ENCODE peak calls at places on chromosome 16, in six cellular contexts. D is adrenal gland, X is uterus, M is lower leg skin, B is sigmoid colon, P is ovary. Q is an unnamed sample.

GRCh38 chr16:25264599-25264998 is 7.0 kb upstream of the ZKSCAN2 start:
- DNase-seq in D (no peak), X (no peak), M (no peak), B (no peak), P (no peak), Q (no peak)

GRCh38 chr16:11685844-11686618 is 17.8 kb downstream of the SNN start:
- DNase-seq in D (no peak), X (no peak), M (no peak), B (peak; percentile 53), P (no peak), Q (no peak)

GRCh38 chr16:9159839-9160550 is 68.6 kb downstream of the HAPSTR1 start:
- DNase-seq in D (peak; percentile 38), X (no peak), M (peak; percentile 37), B (no peak), P (no peak), Q (peak; percentile 44)

GRCh38 chr16:80366023-80366422 is 174.8 kb upstream of the DYNLRB2 start:
- DNase-seq in D (no peak), X (no peak), M (no peak), B (no peak), P (no peak), Q (no peak)

GRCh38 chr16:54099627-54100026 is 187.0 kb downstream of the IRX3 start:
- DNase-seq in D (no peak), X (no peak), M (no peak), B (no peak), P (no peak), Q (no peak)

GRCh38 chr16:12024429-12024828 is 47.9 kb downstream of the SNX29 start:
- DNase-seq in D (no peak), X (no peak), M (no peak), B (no peak), P (no peak), Q (no peak)

GRCh38 chr16:89330177-89330856 is 112.8 kb downstream of the ZNF778 start:
- DNase-seq in D (no peak), X (no peak), M (no peak), B (no peak), P (no peak), Q (no peak)

GRCh38 chr16:72501739-72502653 is 330.0 kb upstream of the PMFBP1 start:
- DNase-seq in D (peak; percentile 54), X (no peak), M (peak; percentile 15), B (no peak), P (peak; percentile 8), Q (peak; percentile 34)

GRCh38 chr16:15782573-15783365 is 74.1 kb downstream of the MYH11 start:
- DNase-seq in D (no peak), X (no peak), M (no peak), B (no peak), P (no peak), Q (no peak)

GRCh38 chr16:13866073-13866472 is 53.9 kb upstream of the ERCC4 start:
- DNase-seq in D (peak; percentile 85), X (peak; percentile 47), M (peak; percentile 15), B (peak; percentile 75), P (peak; percentile 81), Q (peak; percentile 70)

GRCh38 chr16:84308120-84308519 is 13.4 kb downstream of the WFDC1 start:
- DNase-seq in D (no peak), X (no peak), M (no peak), B (peak; percentile 87), P (peak; percentile 25), Q (no peak)

GRCh38 chr16:69724981-69725479 is 1.3 kb downstream of the NQO1 start:
- DNase-seq in D (peak; percentile 11), X (no peak), M (no peak), B (no peak), P (no peak), Q (no peak)

GRCh38 chr16:17448640-17449638 is 21.8 kb downstream of the XYLT1 start:
- DNase-seq in D (peak; percentile 27), X (no peak), M (no peak), B (no peak), P (no peak), Q (no peak)

GRCh38 chr16:89066746-89067145 is 26.9 kb upstream of the ACSF3 start:
- DNase-seq in D (no peak), X (no peak), M (no peak), B (no peak), P (no peak), Q (no peak)

DNA sequence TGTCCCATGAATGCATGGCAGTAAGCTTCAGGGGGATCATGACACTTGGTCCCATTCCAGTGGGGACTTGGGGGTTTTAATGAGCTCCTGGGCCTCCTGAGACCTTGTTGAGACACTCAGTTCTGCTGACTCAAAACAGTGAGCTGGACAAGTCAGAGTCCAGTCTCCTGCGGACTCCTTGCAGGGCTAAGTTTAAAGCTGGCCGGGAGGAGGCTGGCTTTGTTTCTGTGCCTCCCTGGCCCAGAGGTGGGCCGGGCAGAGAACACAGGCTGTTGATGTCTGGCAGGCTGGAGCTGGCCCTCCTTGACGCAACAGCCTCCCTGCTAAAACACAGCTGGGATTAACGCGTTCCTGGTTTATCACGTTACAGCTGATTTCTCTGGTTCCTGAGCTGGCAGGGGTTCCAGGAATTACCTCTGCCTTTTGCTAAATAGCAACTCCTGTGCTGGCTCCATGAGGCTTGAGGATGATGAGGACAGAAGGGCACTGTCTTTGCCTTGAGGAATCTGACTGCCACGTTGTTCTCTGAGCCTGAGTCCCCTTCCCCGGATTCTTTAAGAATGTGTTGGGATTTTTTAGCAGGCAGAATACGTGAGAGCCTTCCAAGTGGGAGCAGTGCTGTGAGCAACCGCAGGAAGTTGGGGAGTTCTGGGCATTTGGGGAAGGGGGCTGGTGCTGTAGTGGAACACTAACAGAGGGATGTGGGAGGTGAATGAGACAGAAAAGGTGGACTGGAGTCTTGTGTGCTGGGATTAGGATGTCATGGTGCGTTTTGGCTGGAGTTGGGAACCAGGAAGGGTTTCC is 2.0 kb downstream of the GPT2 start:
- DNase-seq in D (no peak), X (no peak), M (no peak), B (no peak), P (peak; percentile 28), Q (peak; percentile 79)
- TF ChIP-seq POLR2A in D (no peak), X (no peak), M (no peak), B (no peak), P (no peak), Q (peak; percentile 24)

DNA sequence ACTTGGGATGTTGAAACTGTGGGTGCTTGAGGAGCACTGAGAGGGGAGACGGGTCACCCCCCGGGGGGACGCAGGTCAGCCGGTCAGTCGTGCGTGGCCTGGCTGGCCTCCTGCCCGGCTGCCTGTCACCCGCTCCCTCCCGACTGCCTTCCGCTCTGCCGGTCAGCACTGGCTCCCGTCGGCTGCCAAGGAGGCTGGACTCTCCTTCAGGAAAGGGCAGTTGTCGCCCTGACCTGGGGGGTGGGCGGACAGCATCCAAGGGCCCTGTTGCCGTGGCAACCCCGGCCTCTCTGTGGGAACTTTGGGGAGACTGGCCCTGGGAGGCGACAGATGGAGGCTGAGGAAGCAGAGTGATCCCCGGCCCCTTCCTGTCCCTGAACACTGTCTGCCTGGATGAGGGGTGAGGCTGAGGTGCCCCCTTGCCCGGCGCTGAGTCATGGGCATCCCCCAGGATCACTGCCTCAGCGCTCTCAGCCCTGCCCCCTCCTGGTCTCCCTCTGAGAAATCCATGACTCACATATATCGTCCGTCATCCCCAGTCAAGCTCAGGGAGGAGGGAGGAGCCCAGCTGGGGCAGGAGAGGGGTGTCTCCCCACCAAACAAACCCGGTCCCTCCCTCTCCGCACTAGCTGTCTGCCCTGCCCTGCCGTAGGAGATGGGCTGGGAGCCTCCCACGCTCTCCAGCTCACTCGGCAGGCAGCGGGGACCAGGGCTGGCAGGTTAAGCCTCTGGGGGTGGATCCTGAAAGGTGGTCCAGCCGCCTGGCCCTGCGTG is at the start of gene ADGRG1:
- DNase-seq in D (peak; percentile 94), X (peak; percentile 92), M (peak; percentile 76), B (peak; percentile 81), P (no peak), Q (peak; percentile 70)
- TF ChIP-seq POLR2A in D (peak; percentile 60), X (peak; percentile 70), M (no peak), B (peak; percentile 32), P (no peak), Q (peak; percentile 81)

GRCh38 chr16:31188450-31189411 is 8.8 kb downstream of the FUS start:
- DNase-seq in D (no peak), X (no peak), M (no peak), B (no peak), P (no peak), Q (no peak)
- TF ChIP-seq POLR2A in D (no peak), X (no peak), M (no peak), B (no peak), P (no peak), Q (no peak)

DNA sequence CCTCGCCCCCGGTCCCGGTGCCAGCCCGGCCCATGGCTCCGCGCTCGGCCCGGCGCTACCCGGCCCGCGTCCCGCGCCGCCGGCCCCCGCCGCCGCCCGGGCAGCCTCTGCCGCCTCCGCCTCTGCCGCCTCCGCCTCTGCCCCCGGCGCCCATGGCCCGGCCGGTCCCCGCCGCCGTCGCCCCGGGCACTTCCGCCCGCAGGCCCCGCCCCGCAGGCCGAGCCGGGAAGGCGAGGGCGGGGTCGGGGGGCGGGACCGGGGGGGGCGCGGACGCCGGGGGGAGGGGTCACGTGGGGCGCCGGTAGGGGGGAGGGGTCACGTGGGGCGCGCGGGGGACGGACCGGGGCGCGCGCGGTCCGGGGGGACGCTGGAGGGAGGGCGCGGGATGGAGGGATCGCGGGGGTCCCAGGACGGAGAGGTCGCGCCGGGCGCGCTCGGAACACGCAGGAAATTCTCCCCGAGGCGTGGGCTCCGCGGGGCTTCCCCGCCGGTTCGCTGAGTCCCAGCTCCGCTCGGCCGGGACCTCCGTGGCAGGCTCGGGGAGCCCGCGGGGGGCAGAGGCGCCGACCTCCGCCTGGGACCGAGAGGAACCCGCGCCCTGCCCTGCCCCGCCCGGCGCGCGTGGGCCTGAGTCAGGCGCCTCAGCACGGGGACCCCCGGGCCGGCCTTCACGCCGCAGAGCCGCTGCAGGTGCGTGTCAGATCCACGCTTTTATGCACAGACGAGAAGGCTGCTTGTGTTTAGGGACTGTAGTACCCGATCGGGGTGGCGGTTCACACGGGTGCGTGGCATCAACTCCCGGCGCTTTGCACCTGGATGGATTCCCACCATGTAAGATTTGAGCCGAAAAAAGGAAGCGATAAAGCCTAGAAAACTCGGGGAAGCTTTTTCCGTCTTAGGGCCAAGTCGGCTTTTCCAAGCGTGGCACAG is at the start of gene PGAP6:
- DNase-seq in D (no peak), X (peak; percentile 54), M (no peak), B (peak; percentile 83), P (peak; percentile 56), Q (peak; percentile 67)
- TF ChIP-seq POLR2A in D (peak; percentile 27), X (peak; percentile 45), M (no peak), B (no peak), P (no peak), Q (peak; percentile 55)

GRCh38 chr16:81745704-81746558 is 33.2 kb upstream of the PLCG2 start:
- DNase-seq in D (peak; percentile 60), X (peak; percentile 56), M (peak; percentile 61), B (peak; percentile 83), P (peak; percentile 51), Q (peak; percentile 50)
- TF ChIP-seq POLR2A in D (no peak), X (no peak), M (no peak), B (no peak), P (no peak), Q (no peak)

GRCh38 chr16:81598083-81598482 is 153.5 kb downstream of the CMIP start:
- DNase-seq in D (no peak), X (no peak), M (no peak), B (no peak), P (no peak), Q (no peak)
- TF ChIP-seq POLR2A in D (no peak), X (no peak), M (no peak), B (no peak), P (no peak), Q (no peak)

Q was measured in prostate gland.